ENCODE peak calls at places on chromosomes 7 and 10, in six cellular contexts. I is Calu3, U is GM06990, Q is psoas muscle, N is suprapubic skin, X is lower leg skin. M is an unnamed sample.

GRCh38 chr10:124356706-124357582 is 61.8 kb downstream of the OAT start:
- DNase-seq in I (no peak), U (no peak), Q (no peak), N (no peak), X (peak), M (no peak)

GRCh38 chr10:35843524-35844171 is 201.6 kb upstream of the FZD8 start:
- DNase-seq in I (no peak), U (no peak), Q (no peak), N (no peak), X (no peak), M (no peak)

GRCh38 chr10:17682236-17682946 is 38.4 kb downstream of the STAM start:
- DNase-seq in I (no peak), U (no peak), Q (no peak), N (no peak), X (no peak), M (no peak)

GRCh38 chr7:56105508-56105907 is 768 bp downstream of the CHCHD2 start:
- DNase-seq in I (peak), U (no peak), Q (no peak), N (no peak), X (no peak), M (no peak)

GRCh38 chr10:113000454-113000853 is 50.4 kb downstream of the TCF7L2 start:
- DNase-seq in I (no peak), U (no peak), Q (no peak), N (no peak), X (no peak), M (no peak)

GRCh38 chr10:87092861-87093460 is 1.7 kb downstream of the GLUD1 start:
- DNase-seq in I (peak), U (no peak), Q (no peak), N (no peak), X (peak), M (no peak)

GRCh38 chr7:121278120-121279021 is 50.4 kb upstream of the WNT16 start:
- DNase-seq in I (no peak), U (peak), Q (no peak), N (no peak), X (no peak), M (no peak)

GRCh38 chr10:71076473-71077142 is 135.8 kb upstream of the UNC5B start:
- DNase-seq in I (no peak), U (no peak), Q (no peak), N (peak), X (peak), M (peak)

GRCh38 chr10:6203331-6204062 is 765 bp downstream of the PFKFB3 start:
- DNase-seq in I (peak), U (peak), Q (peak), N (no peak), X (peak), M (no peak)

GRCh38 chr7:26292768-26293560 is 1.3 kb downstream of the SNX10 start:
- DNase-seq in I (no peak), U (no peak), Q (no peak), N (no peak), X (peak), M (no peak)

GRCh38 chr7:98733036-98733435 is 116.0 kb downstream of the NPTX2 start:
- DNase-seq in I (peak), U (no peak), Q (no peak), N (no peak), X (no peak), M (no peak)

GRCh38 chr7:52233248-52233647 is 802.2 kb upstream of the POM121L12 start:
- DNase-seq in I (no peak), U (no peak), Q (no peak), N (no peak), X (no peak), M (no peak)

GRCh38 chr10:128052696-128053095 is 73.5 kb downstream of the MKI67 start:
- DNase-seq in I (no peak), U (no peak), Q (no peak), N (no peak), X (no peak), M (no peak)

GRCh38 chr10:50385610-50386009 is 134.3 kb upstream of the ASAH2 start:
- DNase-seq in I (peak), U (no peak), Q (peak), N (no peak), X (no peak), M (no peak)

GRCh38 chr7:99098317-99098823 is 45.5 kb downstream of the SMURF1 start:
- DNase-seq in I (no peak), U (no peak), Q (no peak), N (no peak), X (no peak), M (no peak)

GRCh38 chr7:134645935-134646334 is 718 bp upstream of the BPGM start:
- DNase-seq in I (no peak), U (no peak), Q (no peak), N (no peak), X (no peak), M (no peak)

GRCh38 chr10:62844280-62845011 is 28.3 kb upstream of the EGR2 start:
- DNase-seq in I (no peak), U (no peak), Q (no peak), N (no peak), X (no peak), M (no peak)

GRCh38 chr7:82413237-82413636 is 30.3 kb downstream of the CACNA2D1 start:
- DNase-seq in I (no peak), U (no peak), Q (no peak), N (no peak), X (no peak), M (no peak)

GRCh38 chr7:144388950-144389349 is 14.5 kb downstream of the NOBOX start:
- DNase-seq in I (no peak), U (no peak), Q (no peak), N (no peak), X (no peak), M (no peak)

GRCh38 chr10:24851595-24851994 is 100.8 kb downstream of the PRTFDC1 start:
- DNase-seq in I (no peak), U (no peak), Q (no peak), N (no peak), X (no peak), M (no peak)

GRCh38 chr10:69644658-69645295 is 14.7 kb downstream of the FAM241B start:
- DNase-seq in I (peak), U (no peak), Q (peak), N (no peak), X (no peak), M (no peak)

GRCh38 chr7:142930126-142930730 is 3.3 kb downstream of the TRPV5 start:
- DNase-seq in I (no peak), U (no peak), Q (no peak), N (peak), X (peak), M (no peak)

GRCh38 chr7:7354674-7355073 is 172.3 kb downstream of the C1GALT1 start:
- DNase-seq in I (peak), U (no peak), Q (no peak), N (no peak), X (no peak), M (no peak)

GRCh38 chr10:69965919-69966662 is 86.6 kb upstream of the MACROH2A2 start:
- DNase-seq in I (no peak), U (no peak), Q (no peak), N (no peak), X (no peak), M (no peak)

GRCh38 chr7:131578602-131579001 is 22.2 kb upstream of the PODXL start:
- DNase-seq in I (no peak), U (no peak), Q (no peak), N (no peak), X (no peak), M (no peak)

GRCh38 chr10:112361951-112362770 is 11.8 kb upstream of the ACSL5 start:
- DNase-seq in I (no peak), U (no peak), Q (peak), N (no peak), X (peak), M (no peak)

GRCh38 chr10:78630944-78631838 is 437.6 kb upstream of the ZMIZ1 start:
- DNase-seq in I (no peak), U (no peak), Q (no peak), N (peak), X (no peak), M (no peak)

GRCh38 chr7:28879105-28879504 is 79.0 kb downstream of the TRIL start:
- DNase-seq in I (no peak), U (no peak), Q (no peak), N (no peak), X (no peak), M (no peak)

GRCh38 chr7:8149222-8149621 is 112.7 kb downstream of the ICA1 start:
- DNase-seq in I (no peak), U (peak), Q (no peak), N (no peak), X (no peak), M (no peak)

GRCh38 chr10:33812586-33812985 is 478.1 kb upstream of the NRP1 start:
- DNase-seq in I (no peak), U (no peak), Q (no peak), N (no peak), X (no peak), M (no peak)

GRCh38 chr7:84529480-84530205 is 335.1 kb upstream of the SEMA3A start:
- DNase-seq in I (peak), U (no peak), Q (no peak), N (no peak), X (no peak), M (no peak)

GRCh38 chr10:127016331-127016730 is 111.1 kb downstream of the DOCK1 start:
- DNase-seq in I (no peak), U (no peak), Q (no peak), N (peak), X (peak), M (no peak)

GRCh38 chr7:28130277-28130676 is 50.3 kb downstream of the JAZF1 start:
- DNase-seq in I (no peak), U (no peak), Q (no peak), N (no peak), X (no peak), M (no peak)

GRCh38 chr10:484925-485661 is 204.4 kb downstream of the DIP2C start:
- DNase-seq in I (no peak), U (peak), Q (no peak), N (no peak), X (peak), M (peak)

GRCh38 chr7:70589590-70589989 is 542.4 kb upstream of the GALNT17 start:
- DNase-seq in I (no peak), U (peak), Q (no peak), N (no peak), X (no peak), M (no peak)

GRCh38 chr7:129616530-129616929 is 5.0 kb downstream of the NRF1 start:
- DNase-seq in I (no peak), U (no peak), Q (no peak), N (no peak), X (no peak), M (no peak)

GRCh38 chr10:123272171-123272570 is 118.0 kb downstream of the BUB3 start:
- DNase-seq in I (no peak), U (no peak), Q (no peak), N (no peak), X (no peak), M (no peak)
- TF ChIP-seq CTCF in I (no peak), U (peak), Q (no peak), N (no peak), X (no peak), M (no peak)

GRCh38 chr10:13515467-13515866 is 13.3 kb downstream of the BEND7 start:
- DNase-seq in I (no peak), U (no peak), Q (no peak), N (no peak), X (no peak), M (no peak)

GRCh38 chr10:13517675-13518074 is 11.1 kb downstream of the BEND7 start:
- DNase-seq in I (no peak), U (no peak), Q (no peak), N (no peak), X (no peak), M (no peak)

GRCh38 chr10:13516176-13516575 is 12.6 kb downstream of the BEND7 start:
- DNase-seq in I (no peak), U (no peak), Q (no peak), N (no peak), X (no peak), M (no peak)

GRCh38 chr10:13520194-13520593 is 8.6 kb downstream of the BEND7 start:
- DNase-seq in I (no peak), U (no peak), Q (no peak), N (no peak), X (no peak), M (no peak)

DNA sequence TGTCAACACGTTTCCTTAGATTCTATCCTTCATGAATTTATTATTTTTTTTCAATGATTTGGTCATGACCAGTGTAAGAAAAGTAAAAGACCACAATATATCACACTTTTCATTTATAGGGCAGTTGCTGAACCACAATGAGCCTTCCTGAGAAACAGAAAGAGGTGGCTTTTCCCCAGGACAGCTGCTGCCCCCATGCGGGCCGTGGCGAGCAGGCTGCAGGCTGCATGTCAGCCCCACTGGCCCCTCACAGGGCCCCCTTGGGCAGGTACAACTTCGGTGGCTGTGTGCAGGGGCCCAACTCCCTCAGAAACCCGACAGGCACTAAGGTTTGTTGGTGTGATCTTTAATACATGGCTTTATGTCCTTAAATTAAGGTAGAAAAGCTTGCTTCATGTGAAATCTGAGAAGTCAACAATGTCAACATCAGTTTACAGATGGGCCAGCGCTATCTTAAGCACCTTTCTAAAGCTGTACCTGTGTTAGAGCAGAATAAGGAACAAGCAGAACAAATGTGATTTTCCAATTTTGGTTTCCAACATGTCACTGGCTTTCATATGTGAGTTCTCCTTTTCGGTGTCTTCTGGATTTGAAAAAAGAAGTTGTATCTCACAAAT is 10.6 kb downstream of the BEND7 start:
- DNase-seq in I (no peak), U (no peak), Q (no peak), N (no peak), X (no peak), M (no peak)
- TF ChIP-seq CTCF in I (no peak), U (peak), Q (peak), N (no peak), X (no peak), M (no peak)

GRCh38 chr7:107206706-107207105 is 37.9 kb downstream of the HBP1 start:
- DNase-seq in I (no peak), U (no peak), Q (no peak), N (no peak), X (no peak), M (no peak)

GRCh38 chr7:107203607-107204006 is 34.8 kb downstream of the HBP1 start:
- DNase-seq in I (no peak), U (no peak), Q (no peak), N (no peak), X (no peak), M (no peak)

GRCh38 chr7:107206136-107206535 is 37.3 kb downstream of the HBP1 start:
- DNase-seq in I (no peak), U (no peak), Q (no peak), N (no peak), X (no peak), M (no peak)

GRCh38 chr7:107196834-107197610 is 28.2 kb downstream of the HBP1 start:
- DNase-seq in I (no peak), U (no peak), Q (no peak), N (no peak), X (no peak), M (no peak)

GRCh38 chr7:107201795-107202450 is 33.1 kb downstream of the HBP1 start:
- DNase-seq in I (peak), U (no peak), Q (peak), N (no peak), X (no peak), M (no peak)
- TF ChIP-seq CTCF in I (no peak), U (peak), Q (peak), N (peak), X (no peak), M (no peak)

DNA sequence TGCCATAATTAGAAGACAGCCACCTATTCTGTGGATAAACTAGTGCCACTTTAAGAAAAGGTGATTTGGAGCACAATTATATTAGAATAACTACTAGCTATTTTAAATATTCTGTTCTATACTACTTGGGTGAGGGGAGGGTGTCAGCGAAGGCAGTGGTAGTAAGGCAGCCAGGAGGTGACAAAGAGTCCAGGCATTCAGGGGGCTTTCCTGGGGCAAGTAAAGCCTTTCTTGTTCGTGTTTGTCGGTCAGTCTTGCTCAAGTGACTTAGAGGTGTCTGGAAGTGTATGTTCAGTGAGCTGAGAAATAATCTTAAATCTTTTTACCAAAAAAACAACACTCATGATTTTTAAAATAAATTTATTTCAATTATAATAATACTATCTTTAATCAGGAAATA is 34.4 kb downstream of the ADD3 start:
- DNase-seq in I (peak), U (no peak), Q (no peak), N (no peak), X (no peak), M (no peak)
- TF ChIP-seq CTCF in I (no peak), U (no peak), Q (no peak), N (no peak), X (no peak), M (no peak)

DNA sequence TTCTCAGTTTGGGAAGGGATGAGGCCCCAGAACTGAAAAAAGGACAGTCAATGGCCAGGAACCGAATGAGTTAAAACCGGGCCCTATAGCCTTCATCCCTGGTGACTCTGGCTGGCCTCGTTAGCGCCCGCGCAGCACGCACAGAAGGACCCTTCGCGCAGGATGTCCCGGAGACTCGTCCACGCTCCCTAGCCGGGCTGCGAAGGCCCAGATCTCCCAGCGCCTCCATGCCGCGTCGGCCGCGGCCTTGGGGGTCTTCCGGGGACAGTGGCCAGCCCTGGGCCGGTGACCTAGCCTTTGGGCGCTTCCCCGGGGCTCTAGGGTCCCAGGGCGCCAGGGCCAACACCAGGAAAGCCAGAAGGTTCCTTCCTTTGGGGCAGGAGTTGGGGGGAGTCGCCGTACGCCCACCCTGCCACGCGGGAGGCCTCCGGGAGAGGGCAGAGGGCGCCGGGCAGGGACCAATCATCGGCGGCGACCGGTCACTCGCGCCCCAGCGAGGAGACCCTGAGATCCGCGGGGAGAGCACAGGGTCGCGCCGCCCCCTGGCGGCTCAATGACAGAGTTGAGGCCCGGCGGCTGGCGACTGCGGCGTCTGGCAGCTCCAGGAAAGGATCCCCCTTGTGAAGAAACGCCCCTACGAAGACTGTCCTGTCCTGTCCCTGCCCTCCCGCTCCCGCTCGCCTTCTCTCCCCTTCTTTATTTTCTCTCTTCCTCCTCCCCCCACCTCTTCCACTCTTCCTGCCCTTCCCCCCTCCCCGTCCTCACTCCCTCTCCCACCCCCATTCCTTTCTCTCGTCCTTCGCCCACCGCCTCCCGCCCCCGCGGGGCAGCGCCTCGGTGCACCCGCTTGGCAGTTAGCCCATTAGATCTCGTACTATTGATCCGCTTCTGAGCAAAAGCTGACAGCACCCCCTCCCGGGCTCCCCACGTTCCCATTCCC is 62.3 kb upstream of the LBX1 start:
- DNase-seq in I (peak), U (peak), Q (peak), N (no peak), X (no peak), M (peak)
- TF ChIP-seq CTCF in I (peak), U (peak), Q (peak), N (peak), X (no peak), M (peak)

DNA sequence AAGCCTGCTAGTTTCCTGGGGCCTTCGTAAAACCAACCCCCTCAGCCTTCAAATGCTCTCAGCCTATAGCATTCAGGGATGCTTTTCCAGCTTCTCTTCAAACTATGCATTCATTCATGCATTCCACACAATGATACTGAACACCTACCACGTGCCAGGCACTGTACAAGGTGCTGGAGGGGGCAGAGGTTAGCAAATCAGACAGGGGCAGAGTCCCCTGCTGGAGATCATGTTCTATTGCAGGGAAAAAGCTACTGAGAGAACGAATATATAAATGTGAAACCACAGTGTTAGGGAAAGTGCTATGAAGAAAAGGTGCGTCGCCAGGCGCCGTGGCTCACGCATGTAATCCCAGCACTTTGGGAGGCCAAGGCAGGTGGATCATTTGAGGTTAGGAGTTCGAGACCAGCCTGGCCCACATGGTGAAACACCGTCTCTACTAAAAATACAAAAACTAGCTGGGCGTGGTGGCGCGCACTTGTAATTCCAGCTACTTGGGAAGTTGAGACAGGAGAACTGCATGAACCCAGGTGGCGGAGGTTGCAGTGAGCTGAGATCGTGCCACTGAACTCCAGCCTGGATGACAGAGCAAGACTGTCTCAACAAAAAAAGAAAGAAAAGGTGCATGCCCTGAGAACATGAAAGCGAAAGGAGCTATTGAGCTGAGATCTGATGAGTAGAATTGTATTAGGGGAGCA is 64.6 kb upstream of the CALN1 start:
- DNase-seq in I (no peak), U (no peak), Q (no peak), N (no peak), X (peak), M (no peak)
- TF ChIP-seq CTCF in I (no peak), U (peak), Q (no peak), N (no peak), X (no peak), M (peak)

M was measured in mesothelial cell of epicardium.